ENCODE peak calls at places on chromosomes 7 and 10, in five cellular contexts. T, D, E, A and B are unnamed samples.

GRCh38 chr7:116542618-116543017 is 17.8 kb downstream of the CAV1 start:
- DNase-seq in D (peak), A (no peak), E (no peak), T (no peak), B (no peak)

GRCh38 chr10:26435852-26436251 is 2.3 kb upstream of the APBB1IP start:
- DNase-seq in D (no peak), E (no peak), A (no peak), T (no peak), B (no peak)

GRCh38 chr10:7787150-7787856 is 490 bp downstream of the KIN start:
- DNase-seq in E (no peak), D (peak), T (no peak), A (no peak), B (no peak)

GRCh38 chr7:116769541-116769940 is 92.8 kb upstream of the CAPZA2 start:
- DNase-seq in A (no peak), T (no peak), D (no peak), E (no peak), B (no peak)

GRCh38 chr7:17041324-17041723 is 159.5 kb upstream of the AGR3 start:
- DNase-seq in E (no peak), T (no peak), D (peak), A (no peak), B (no peak)

GRCh38 chr10:84605802-84606201 is 277.4 kb downstream of the CCSER2 start:
- DNase-seq in E (no peak), D (no peak), A (no peak), T (no peak), B (no peak)

GRCh38 chr10:79084012-79084971 is 15.5 kb downstream of the ZMIZ1 start:
- DNase-seq in T (peak), D (peak), E (no peak), A (peak), B (peak)

GRCh38 chr10:111078505-111079185 is 1.8 kb downstream of the ADRA2A start:
- DNase-seq in E (no peak), A (no peak), D (no peak), T (no peak), B (peak)

GRCh38 chr7:42671627-42672026 is 240.2 kb downstream of the C7orf25 start:
- DNase-seq in A (no peak), D (peak), E (no peak), T (no peak), B (no peak)

GRCh38 chr7:131056007-131056406 is 271.7 kb upstream of the MKLN1 start:
- DNase-seq in A (no peak), T (no peak), E (no peak), D (no peak), B (no peak)

GRCh38 chr7:4739528-4739992 is 35.9 kb upstream of the AP5Z1 start:
- DNase-seq in E (no peak), T (no peak), A (no peak), D (peak), B (no peak)

GRCh38 chr7:100895956-100896742 is 461 bp upstream of the ACHE start:
- DNase-seq in E (peak), D (no peak), T (peak), A (peak), B (peak)

GRCh38 chr7:105389090-105389650 is 449 bp upstream of the SRPK2 start:
- DNase-seq in E (peak), D (peak), T (no peak), A (peak), B (peak)

GRCh38 chr7:97871659-97872024 is 566 bp downstream of the ASNS start:
- DNase-seq in A (no peak), E (peak), T (no peak), D (no peak), B (peak)

GRCh38 chr7:121109145-121109544 is 120.6 kb downstream of the CPED1 start:
- DNase-seq in A (no peak), D (no peak), T (no peak), E (no peak), B (no peak)

GRCh38 chr10:125694874-125695273 is 11.9 kb upstream of the TEX36 start:
- DNase-seq in A (no peak), T (no peak), E (no peak), D (peak), B (no peak)

GRCh38 chr10:28135258-28135657 is 136.4 kb upstream of the ODAD2 start:
- DNase-seq in E (no peak), D (no peak), A (no peak), T (no peak), B (no peak)

GRCh38 chr10:13787015-13787421 is 200.3 kb downstream of the PRPF18 start:
- DNase-seq in T (peak), A (no peak), D (peak), E (no peak), B (no peak)

GRCh38 chr10:93777092-93777491 is 19.4 kb downstream of the LGI1 start:
- DNase-seq in E (no peak), D (no peak), A (no peak), T (no peak), B (no peak)

GRCh38 chr7:100687740-100688592 is 6.1 kb downstream of the GIGYF1 start:
- DNase-seq in D (no peak), A (no peak), T (no peak), E (no peak), B (no peak)

GRCh38 chr7:43758861-43759683 is 592 bp downstream of the BLVRA start:
- DNase-seq in E (peak), D (peak), A (no peak), T (peak), B (peak)

GRCh38 chr7:41047192-41047591 is 655.7 kb downstream of the INHBA start:
- DNase-seq in T (no peak), A (no peak), E (peak), D (no peak), B (no peak)

GRCh38 chr10:112835933-112836564 is 114.0 kb upstream of the TCF7L2 start:
- DNase-seq in E (peak), A (peak), D (no peak), T (no peak), B (no peak)

GRCh38 chr10:118850418-118851061 is 95.8 kb upstream of the CACUL1 start:
- DNase-seq in E (peak), D (peak), A (peak), T (peak), B (peak)

GRCh38 chr10:19256331-19256730 is 207.7 kb downstream of the MALRD1 start:
- DNase-seq in E (no peak), T (no peak), A (no peak), D (no peak), B (no peak)

GRCh38 chr7:105423987-105424386 is 35.3 kb upstream of the SRPK2 start:
- DNase-seq in T (no peak), D (no peak), A (no peak), E (no peak), B (no peak)

GRCh38 chr7:102119213-102119651 is 167.4 kb upstream of the SH2B2 start:
- DNase-seq in A (no peak), D (no peak), E (no peak), T (peak), B (no peak)

GRCh38 chr10:104300736-104301292 is 31.8 kb downstream of the GSTO2 start:
- DNase-seq in E (no peak), D (peak), A (peak), T (no peak), B (peak)
- TF ChIP-seq CTCF in E (no peak), D (no peak), A (no peak), T (no peak), B (no peak)

DNA sequence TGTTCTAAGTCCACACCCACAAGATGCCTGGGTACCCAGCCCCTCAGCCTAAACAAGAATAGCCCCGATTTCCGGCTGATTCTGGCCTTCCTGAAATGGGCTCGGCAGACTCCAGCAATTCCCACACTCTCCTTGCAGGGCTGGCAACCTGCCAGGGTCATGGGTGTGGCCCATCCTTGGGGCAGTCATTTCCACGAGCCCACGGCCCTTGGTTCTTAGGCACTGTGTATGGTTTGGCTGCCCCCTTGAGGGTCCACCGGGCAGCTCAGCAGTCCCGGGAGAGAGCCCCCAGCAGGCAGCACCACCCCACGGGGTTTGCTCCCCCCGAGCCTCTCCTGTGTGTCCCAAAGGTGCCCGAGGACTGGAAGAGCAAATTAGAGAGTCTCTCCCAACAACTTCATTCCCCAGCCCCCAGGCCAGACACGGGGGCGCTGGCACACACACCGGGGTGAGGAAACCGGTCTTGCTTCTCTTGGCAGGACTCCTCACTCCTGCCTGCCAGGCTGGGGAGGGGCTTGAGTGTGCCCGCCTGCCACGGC is 142.2 kb downstream of the EMX2 start:
- DNase-seq in T (no peak), E (no peak), A (peak), D (no peak), B (no peak)
- TF ChIP-seq CTCF in T (no peak), E (no peak), A (no peak), D (no peak), B (no peak)

DNA sequence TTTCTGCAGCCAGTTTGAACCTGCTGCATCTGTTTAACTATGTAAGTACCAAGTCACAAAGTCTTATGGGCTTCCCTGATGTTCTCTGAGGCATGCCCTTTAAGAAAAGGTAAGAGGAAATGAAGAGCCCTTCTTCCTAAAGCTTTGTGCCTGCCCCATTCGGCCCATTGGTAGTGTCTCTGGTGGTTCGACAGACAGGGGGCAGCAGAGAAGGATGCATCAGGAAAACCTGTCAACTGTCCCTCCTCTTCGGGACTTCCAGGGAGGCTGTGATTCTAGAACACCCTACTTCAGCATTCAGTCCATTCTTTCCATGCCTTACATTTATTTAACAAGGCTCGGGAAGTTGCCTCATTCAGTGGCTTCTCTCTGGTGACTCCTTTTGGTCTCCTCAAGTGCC is 1.9 kb upstream of the SFRP4 start:
- DNase-seq in E (no peak), A (no peak), D (no peak), T (no peak), B (no peak)
- TF ChIP-seq CTCF in E (peak), A (peak), D (peak), T (no peak), B (no peak)

DNA sequence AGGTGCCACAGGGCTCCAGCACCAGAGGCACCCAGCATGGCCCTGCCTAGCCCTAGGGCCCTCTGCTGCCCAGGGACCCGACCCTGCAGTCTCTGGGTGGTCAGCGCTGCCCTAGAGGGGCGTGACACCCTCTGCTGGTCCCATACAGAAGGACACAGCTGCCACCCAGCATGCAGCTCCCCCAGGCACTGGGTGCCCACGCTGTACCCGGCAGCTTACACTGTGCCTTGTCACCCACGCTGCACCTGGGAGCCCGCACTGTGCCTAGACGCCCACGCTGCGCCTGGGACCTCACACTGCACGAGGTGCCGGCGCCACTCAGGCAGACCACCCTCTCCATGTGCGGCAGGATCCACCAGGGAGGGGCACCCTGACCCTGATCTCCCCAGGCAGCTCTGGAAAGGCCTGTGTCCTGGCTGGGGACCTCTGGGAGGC is 55.2 kb downstream of the PWWP2B start:
- DNase-seq in D (no peak), E (no peak), T (peak), A (no peak), B (peak)
- TF ChIP-seq CTCF in D (peak), E (no peak), T (peak), A (peak), B (no peak)

DNA sequence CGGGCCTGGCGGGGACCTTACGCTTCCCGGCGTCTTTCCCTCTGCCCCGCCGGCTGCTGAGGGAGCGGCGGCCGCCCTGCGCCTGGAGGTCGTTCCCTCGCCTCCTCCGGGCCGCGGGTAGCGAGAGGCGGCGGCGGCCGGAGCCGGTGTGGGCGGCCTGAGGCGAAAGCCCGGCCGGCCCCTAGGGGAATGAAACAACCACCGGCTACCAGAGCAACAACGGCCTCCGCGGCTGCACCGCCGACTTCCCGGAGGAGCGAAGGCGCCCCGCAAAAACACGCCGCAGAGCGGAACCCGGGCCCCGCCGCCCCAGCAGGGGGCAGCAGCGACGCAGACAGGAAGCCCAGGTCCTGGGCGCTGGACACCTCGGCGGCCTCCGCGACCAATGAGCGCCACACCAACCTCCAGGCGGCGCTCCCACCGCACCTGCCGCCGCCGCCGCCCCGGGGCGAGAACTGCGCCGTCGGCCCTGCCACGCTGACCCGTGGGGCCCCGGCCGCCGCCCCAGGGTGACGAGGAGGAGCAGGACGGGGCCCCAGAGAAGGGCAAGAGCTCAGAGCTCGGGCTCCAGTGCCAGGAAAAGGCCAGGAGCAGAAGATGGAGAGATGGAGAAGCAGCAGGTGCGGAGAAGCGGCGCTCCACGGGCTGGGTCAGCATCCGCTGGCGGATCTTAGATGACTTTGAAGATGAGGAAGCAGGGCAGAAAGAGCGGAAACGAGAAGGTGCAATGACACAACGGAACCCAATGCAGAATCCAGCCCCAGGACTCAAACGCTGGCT is 10.4 kb upstream of the ACSM6 start:
- DNase-seq in T (peak), A (peak), E (peak), D (peak), B (peak)
- TF ChIP-seq CTCF in T (peak), A (peak), E (peak), D (peak), B (peak)

GRCh38 chr10:66804911-66805310 is 120.9 kb upstream of the LRRTM3 start:
- DNase-seq in T (no peak), A (no peak), E (no peak), D (no peak), B (no peak)

GRCh38 chr10:66805610-66806009 is 120.2 kb upstream of the LRRTM3 start:
- DNase-seq in E (no peak), D (peak), T (no peak), A (no peak), B (no peak)

GRCh38 chr10:66813122-66813521 is 112.7 kb upstream of the LRRTM3 start:
- DNase-seq in A (no peak), D (no peak), E (no peak), T (no peak), B (no peak)

GRCh38 chr10:66809402-66809801 is 116.4 kb upstream of the LRRTM3 start:
- DNase-seq in E (no peak), T (no peak), A (no peak), D (no peak), B (no peak)
- TF ChIP-seq CTCF in E (no peak), T (no peak), A (no peak), D (no peak), B (no peak)

DNA sequence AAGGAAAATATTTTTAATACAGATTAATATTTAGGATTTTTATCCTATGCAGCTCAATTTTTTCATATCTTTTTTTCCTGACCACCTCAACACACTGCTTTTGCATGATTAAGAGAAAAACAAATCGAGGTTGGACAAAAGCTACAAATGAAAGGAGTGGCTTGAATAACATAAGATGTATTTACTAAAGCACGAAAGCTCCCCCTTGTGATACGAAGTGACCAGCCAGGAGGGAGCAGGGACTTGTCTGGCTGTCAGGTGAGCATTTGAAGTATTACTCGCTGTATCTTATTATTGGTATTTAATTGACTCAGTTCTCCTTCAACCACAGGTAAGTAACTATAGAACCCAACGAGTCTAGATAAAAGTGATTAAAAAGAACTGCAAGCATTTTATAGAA is 265.2 kb upstream of the PHF14 start:
- DNase-seq in A (no peak), E (peak), D (no peak), T (no peak), B (peak)
- TF ChIP-seq CTCF in A (no peak), E (no peak), D (no peak), T (no peak), B (no peak)

DNA sequence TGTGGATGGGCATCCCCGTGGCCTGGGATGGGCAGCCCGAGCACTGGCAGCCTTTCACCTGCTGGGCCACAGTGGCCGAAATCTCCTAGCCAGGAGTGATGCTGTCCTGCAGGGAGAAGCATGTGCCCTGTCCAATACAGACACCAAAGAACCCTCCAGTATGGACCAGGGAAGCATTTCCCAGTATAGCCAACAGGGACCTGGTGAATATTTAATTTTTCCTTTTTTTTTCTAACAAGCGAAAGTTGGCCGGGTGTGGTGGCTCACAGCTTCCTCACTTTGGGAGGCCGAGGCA is 11.0 kb downstream of the IMPDH1 start:
- DNase-seq in A (no peak), D (no peak), T (no peak), E (no peak), B (peak)
- TF ChIP-seq CTCF in A (no peak), D (no peak), T (no peak), E (no peak), B (no peak)

DNA sequence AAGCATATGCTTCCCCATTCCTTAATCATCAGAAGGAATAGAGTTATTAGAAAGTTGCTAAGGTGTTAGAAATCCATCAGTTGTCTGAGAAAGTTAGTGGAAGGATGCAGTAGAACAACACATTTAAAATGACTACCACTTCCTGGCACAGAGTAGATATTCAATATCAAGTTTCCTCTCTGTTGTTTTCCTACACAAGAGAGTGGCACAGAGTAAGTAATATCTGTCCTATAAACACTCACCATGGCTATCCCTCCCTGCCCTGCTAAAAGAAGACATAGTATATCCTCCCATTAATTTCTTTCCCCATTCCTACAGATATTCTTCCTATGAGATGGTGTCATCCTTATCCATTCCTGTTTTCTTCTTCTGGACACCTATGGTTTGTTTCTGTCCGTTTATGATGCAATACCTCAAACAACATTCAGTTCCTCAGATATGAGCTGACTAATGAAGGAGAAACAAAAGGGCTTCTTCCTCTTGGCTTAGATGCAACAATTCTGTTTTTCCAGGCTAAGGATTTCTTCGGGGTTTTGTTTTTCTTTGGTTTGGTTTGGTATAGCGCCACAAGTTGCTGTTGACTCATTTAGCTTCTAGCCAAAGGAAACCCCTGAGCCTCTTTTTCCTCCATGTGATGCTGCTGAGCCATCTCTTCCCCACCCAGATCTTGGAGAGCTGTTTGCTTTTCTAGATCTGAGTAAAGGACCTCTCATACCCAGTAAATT is 32.9 kb upstream of the BPGM start:
- DNase-seq in T (no peak), D (peak), A (no peak), E (no peak), B (no peak)
- TF ChIP-seq CTCF in T (no peak), D (no peak), A (no peak), E (peak), B (no peak)

DNA sequence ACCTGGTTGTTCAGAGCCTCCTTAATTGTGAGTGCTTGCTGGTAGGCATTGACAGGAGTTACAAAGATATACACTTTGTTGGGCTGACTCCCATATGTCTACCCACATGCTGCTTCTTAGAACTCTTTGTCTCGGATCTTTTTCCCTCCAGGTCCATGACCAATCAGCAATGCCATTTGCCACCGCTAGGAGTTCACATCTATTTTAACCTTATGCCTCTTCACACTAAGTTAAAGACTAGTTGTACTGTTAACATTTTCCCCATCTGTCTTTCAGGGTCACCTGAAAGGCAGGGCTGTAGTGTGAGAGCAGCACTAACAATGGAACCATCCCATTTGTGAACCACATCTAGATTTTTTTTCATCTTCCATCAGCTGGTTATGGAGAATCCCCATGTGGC is 226.7 kb upstream of the NPY start:
- DNase-seq in A (no peak), T (no peak), E (no peak), D (no peak), B (no peak)
- TF ChIP-seq CTCF in A (no peak), T (no peak), E (no peak), D (peak), B (no peak)